ENCODE peak calls at places on chromosomes 2 and 18, in five cellular contexts. R is HCT116, F is heart left ventricle, B is transverse colon, E is tibial nerve. M is an unnamed sample.

GRCh38 chr2:64652231-64653173 is 1.2 kb downstream of the SERTAD2 start:
- DNase-seq in F (no peak), B (peak), E (no peak), R (no peak), M (peak)

GRCh38 chr2:198371902-198372611 is 567.7 kb downstream of the PLCL1 start:
- DNase-seq in F (no peak), E (no peak), B (no peak), R (no peak), M (no peak)

GRCh38 chr2:140344842-140345241 is 1564.7 kb upstream of the NXPH2 start:
- DNase-seq in R (no peak), F (no peak), B (no peak), E (no peak), M (no peak)

GRCh38 chr2:46471-47345 is at the start of gene FAM110C:
- DNase-seq in F (peak), B (peak), R (no peak), E (no peak), M (no peak)

GRCh38 chr2:231890896-231891513 is 35.2 kb downstream of the NPPC start:
- DNase-seq in F (no peak), R (no peak), E (no peak), B (no peak), M (no peak)

GRCh38 chr18:35073186-35074105 is 32.2 kb downstream of the MAPRE2 start:
- DNase-seq in B (no peak), R (no peak), F (no peak), E (no peak), M (no peak)

GRCh38 chr2:217248312-217248935 is 388.6 kb upstream of the TNP1 start:
- DNase-seq in B (peak), E (peak), F (peak), R (no peak), M (no peak)

GRCh38 chr2:58042486-58042970 is 4.1 kb upstream of the VRK2 start:
- DNase-seq in E (no peak), F (no peak), B (no peak), R (peak), M (peak)

GRCh38 chr18:60452424-60452823 is 79.8 kb upstream of the MC4R start:
- DNase-seq in F (no peak), B (no peak), E (no peak), R (no peak), M (no peak)

GRCh38 chr18:63511285-63511684 is 30.9 kb upstream of the SERPINB12 start:
- DNase-seq in F (no peak), R (peak), E (no peak), B (no peak), M (peak)

GRCh38 chr2:230738924-230739323 is 26.3 kb downstream of the CAB39 start:
- DNase-seq in F (no peak), B (no peak), R (no peak), E (no peak), M (no peak)

GRCh38 chr2:180006236-180006635 is 861 bp downstream of the CWC22 start:
- DNase-seq in B (no peak), E (no peak), R (no peak), F (no peak), M (peak)

GRCh38 chr18:34697891-34698290 is 12.2 kb upstream of the DTNA start:
- DNase-seq in F (no peak), E (no peak), R (no peak), B (no peak), M (no peak)

GRCh38 chr2:65326276-65326675 is 98.6 kb downstream of the ACTR2 start:
- DNase-seq in B (no peak), R (no peak), F (no peak), E (no peak), M (no peak)

GRCh38 chr2:119921825-119922224 is 91.1 kb upstream of the EPB41L5 start:
- DNase-seq in E (no peak), F (no peak), B (no peak), R (no peak), M (no peak)

GRCh38 chr18:51811883-51812282 is 528.1 kb upstream of the DCC start:
- DNase-seq in B (no peak), R (no peak), E (no peak), F (no peak), M (no peak)

GRCh38 chr2:49954074-49954473 is 799.8 kb upstream of the FSHR start:
- DNase-seq in R (no peak), B (no peak), E (no peak), F (no peak), M (no peak)

GRCh38 chr2:19357383-19358241 is 811 bp downstream of the OSR1 start:
- DNase-seq in E (no peak), F (no peak), B (peak), R (no peak), M (no peak)

GRCh38 chr2:175373729-175374128 is 192.2 kb upstream of the ATP5MC3 start:
- DNase-seq in E (no peak), R (no peak), F (no peak), B (no peak), M (no peak)

GRCh38 chr2:199261221-199261620 is 196.5 kb downstream of the SATB2 start:
- DNase-seq in F (no peak), E (no peak), R (peak), B (no peak), M (no peak)

GRCh38 chr2:36478332-36478738 is 119.6 kb downstream of the FEZ2 start:
- DNase-seq in F (no peak), R (peak), B (no peak), E (no peak), M (peak)

GRCh38 chr2:16039055-16039454 is 98.7 kb downstream of the MYCN start:
- DNase-seq in R (no peak), F (no peak), B (no peak), E (no peak), M (no peak)

GRCh38 chr2:235026649-235027557 is 75.1 kb downstream of the SH3BP4 start:
- DNase-seq in F (peak), R (peak), B (peak), E (peak), M (no peak)

GRCh38 chr18:74897971-74898657 is 300.4 kb downstream of the ZNF407 start:
- DNase-seq in R (no peak), E (no peak), B (no peak), F (no peak), M (no peak)

GRCh38 chr2:46695283-46695682 is 215.9 kb downstream of the TMEM247 start:
- DNase-seq in F (no peak), B (no peak), R (no peak), E (no peak), M (no peak)

GRCh38 chr2:175203621-175204496 is 22.3 kb upstream of the ATP5MC3 start:
- DNase-seq in E (no peak), R (peak), F (no peak), B (peak), M (peak)

GRCh38 chr2:181141676-181142075 is 161.3 kb downstream of the UBE2E3 start:
- DNase-seq in F (no peak), E (no peak), B (no peak), R (no peak), M (no peak)

GRCh38 chr2:210477496-210477895 is 937 bp upstream of the LANCL1 start:
- DNase-seq in B (no peak), E (no peak), F (peak), R (peak), M (peak)

GRCh38 chr18:2970762-2971659 is 41.9 kb downstream of the LPIN2 start:
- DNase-seq in B (no peak), F (no peak), R (no peak), E (no peak), M (no peak)

GRCh38 chr2:74457549-74458131 is 598 bp upstream of the WBP1 start:
- DNase-seq in E (peak), R (no peak), F (peak), B (peak), M (peak)

GRCh38 chr2:74457129-74457548 is 1.1 kb upstream of the WBP1 start:
- DNase-seq in F (no peak), R (no peak), B (no peak), E (no peak), M (no peak)

GRCh38 chr2:74458957-74459290 is 686 bp downstream of the WBP1 start:
- DNase-seq in R (no peak), E (no peak), B (no peak), F (no peak), M (no peak)

GRCh38 chr2:74458132-74458956 is at the start of gene WBP1:
- DNase-seq in F (peak), R (peak), B (peak), E (peak), M (peak)

DNA sequence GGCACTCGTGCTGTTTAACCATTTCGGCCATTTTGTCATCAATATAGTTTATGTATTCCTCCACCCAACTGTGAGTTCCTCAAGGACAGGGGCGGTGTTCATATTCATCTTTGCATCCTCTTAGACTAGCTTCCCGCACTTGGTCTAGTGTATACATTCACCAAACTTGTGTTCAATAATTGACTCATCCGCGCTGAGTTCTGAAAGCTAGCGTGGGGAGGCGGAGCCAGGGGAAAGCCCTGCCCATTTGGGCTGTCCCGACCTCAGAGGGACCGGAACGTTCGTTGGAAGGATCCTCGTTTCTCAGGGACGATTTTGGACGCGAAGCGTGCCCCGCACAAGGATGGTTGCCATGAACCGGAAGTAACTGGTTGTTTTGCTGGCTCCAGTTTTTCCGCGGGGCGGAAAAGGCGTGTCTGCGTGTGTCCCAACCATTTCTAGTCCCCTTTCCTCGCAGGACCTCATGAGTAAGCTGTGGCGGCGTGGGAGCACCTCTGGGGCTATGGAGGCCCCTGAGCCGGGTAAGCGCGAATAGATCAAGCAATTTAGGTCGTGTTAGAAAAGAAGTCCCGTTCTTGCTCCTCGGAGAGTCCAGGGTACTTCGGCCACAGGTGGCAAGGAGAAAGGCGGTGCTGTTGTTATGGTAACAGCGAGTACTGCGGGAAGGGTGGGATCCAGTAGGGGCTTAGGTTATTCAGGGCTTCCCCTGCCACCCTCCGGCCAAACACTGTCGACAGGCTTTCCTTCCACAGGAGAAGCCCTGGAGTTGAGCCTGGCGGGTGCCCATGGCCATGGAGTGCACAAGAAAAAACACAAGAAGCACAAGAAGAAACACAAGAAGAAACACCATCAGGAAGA is at the start of gene INO80B:
- DNase-seq in B (peak), E (peak), R (peak), F (peak), M (peak)
- TF ChIP-seq POLR2A in B (no peak), E (peak), R (peak), F (peak), M (peak)

DNA sequence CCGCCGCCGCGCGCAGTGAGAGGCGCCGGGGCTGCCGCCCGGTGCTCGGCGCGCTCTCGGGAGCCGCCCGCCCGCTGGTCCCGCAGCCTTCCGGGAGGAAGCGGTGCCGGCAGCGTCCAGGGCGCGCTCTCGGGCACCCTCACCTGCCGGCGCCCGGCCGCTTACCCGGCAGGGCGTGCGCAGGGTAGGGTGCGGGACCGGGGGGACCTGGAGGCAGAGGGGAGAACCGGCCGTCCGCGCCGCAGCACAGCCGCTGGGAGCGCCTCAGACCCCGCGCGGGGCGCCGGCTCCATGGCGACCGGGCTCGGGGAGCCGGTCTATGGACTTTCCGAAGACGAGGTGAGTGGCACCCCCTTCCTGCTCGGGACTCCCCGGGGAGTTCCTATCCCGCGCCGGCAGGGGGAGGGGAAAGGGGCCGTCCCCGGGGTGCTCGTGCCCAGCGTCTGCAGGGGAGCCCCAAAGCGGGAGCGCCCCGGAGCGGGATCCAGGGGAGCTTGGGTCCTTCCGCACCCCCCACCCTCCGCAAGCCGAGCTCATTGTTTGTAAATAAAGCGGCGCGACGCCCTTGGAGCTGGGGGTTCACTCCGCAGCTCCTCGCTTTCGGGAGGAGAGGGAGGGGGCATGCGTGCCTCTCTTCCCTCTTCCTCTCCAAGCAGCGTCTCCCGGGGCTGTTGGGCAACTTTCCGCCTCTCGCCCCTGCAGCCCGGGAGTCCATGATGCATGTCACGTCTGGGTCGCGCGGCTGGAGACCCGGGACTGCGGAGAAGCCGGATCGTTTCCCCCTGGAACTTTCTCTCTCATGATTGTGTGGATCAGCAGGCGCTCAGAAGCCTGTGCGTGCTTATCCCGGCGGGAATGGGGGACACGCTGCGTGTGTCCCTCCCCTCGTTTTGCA is 591 bp downstream of the NEDD4L start:
- DNase-seq in F (peak), R (no peak), E (peak), B (peak), M (peak)
- TF ChIP-seq POLR2A in F (no peak), R (no peak), E (peak), B (peak), M (peak)

GRCh38 chr18:80034068-80034851 is at the start of gene RBFA:
- DNase-seq in R (peak), F (peak), B (peak), E (peak), M (peak)
- TF ChIP-seq POLR2A in R (peak), F (peak), B (peak), E (peak), M (peak)

GRCh38 chr2:238286551-238286950 is 1.9 kb downstream of the PER2 start:
- DNase-seq in E (peak), F (peak), B (peak), R (no peak), M (peak)
- TF ChIP-seq POLR2A in E (no peak), F (no peak), B (peak), R (no peak), M (no peak)

DNA sequence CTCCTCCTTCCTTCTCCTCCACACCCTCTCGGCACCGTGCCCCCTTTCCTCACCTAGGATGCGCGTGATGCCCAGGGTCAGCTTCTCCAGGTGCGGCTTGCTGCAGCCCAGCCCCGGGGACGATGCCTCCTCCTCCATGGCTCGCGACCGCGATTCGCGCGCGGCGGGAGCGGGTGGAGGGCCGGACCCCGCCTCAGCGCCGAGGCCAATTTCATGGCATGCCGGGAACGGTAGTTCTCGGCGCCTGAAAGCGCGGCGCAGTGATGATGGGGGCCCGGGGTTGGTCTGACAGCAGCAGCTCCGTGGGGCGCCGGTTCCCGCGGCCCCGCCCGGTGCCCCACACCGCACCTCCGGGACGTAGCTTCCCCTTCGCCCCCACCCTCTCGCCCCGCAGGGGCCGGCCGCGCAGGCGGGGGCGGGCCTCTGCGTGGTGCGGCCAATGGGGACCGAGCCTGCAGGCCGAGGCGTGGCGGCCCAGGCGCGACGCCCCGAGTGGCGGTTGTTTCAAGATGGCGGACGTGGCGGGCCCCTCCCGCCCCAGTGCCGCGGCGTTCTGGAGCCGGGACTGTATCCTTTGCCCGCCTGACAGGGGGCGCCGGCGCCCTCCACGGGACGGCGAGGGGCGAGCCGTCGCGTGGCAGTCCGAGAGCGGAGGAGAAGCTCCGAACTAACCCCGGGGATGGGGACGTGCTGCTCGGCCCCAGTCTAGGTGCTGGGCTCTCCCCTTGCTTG is at the start of the genes KIAA1328 and TPGS2:
- DNase-seq in B (peak), E (peak), R (peak), F (peak), M (peak)
- TF ChIP-seq POLR2A in B (peak), E (peak), R (peak), F (peak), M (peak)

GRCh38 chr18:12883003-12883683 is 894 bp downstream of the PTPN2 start:
- DNase-seq in R (no peak), E (no peak), B (no peak), F (no peak), M (peak)

GRCh38 chr18:12882416-12882815 is 1.6 kb downstream of the PTPN2 start:
- DNase-seq in E (no peak), B (no peak), F (no peak), R (no peak), M (no peak)

GRCh38 chr18:12885500-12885899 is 1.5 kb upstream of the PTPN2 start:
- DNase-seq in B (no peak), R (no peak), E (no peak), F (no peak), M (peak)

GRCh38 chr18:12884521-12885323 is 685 bp upstream of the PTPN2 start:
- DNase-seq in B (no peak), F (no peak), R (no peak), E (no peak), M (peak)

DNA sequence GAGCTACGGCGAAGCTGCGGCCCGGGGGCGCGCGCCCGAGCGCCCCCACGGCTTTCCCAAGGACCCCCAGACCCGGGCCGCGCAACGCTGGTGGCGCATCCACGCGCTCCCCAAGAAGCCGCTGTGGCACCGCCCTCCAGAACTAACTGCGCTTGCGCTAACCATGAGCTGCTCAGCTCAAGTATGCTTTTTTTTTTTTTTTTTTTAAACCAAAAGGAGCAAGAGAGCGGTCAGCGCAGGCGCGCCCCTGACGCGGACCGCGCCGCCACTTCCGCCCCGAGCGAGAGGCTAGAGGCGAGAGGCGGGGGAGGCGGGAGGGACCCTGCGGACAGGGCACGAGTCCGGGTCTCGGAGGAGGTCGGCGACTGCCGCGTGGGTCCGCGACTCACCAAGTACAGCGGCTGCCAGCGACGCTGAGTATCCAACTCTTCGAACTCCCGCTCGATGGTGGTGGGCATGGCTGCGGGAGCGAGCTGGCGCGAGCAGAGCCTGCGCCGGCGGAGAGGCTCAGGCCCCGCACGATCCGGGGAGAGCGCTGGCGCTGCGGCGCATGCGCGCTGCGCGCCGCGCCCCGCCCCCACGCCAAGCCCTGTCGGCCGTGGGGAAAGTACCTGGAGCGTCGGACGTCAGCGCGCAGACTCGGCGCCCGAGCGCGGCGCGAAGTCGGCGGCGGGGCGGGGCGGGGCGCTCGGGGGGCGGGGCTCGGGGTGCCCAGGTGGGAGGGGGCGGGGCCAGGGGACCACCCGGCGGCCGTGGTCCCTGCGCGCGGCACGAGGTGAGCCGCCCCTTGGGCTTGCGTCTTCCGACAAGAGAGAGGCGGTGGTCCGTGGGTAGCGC is at the start of gene PTPN2:
- DNase-seq in R (peak), E (peak), B (peak), F (peak), M (peak)
- TF ChIP-seq POLR2A in R (peak), E (peak), B (peak), F (peak), M (peak)